ENCODE peak calls at places on chromosomes 3 and 15, in seven cellular contexts. One of them, this sample, is unnamed.

GRCh38 chr3:78906245-78906644 is 861.6 kb downstream of the ROBO1 start:
- DNase-seq in colonic mucosa: no peak
- DNase-seq in CD4-positive, alpha-beta T cell: no peak
- DNase-seq in brain microvascular endothelial cell: no peak
- DNase-seq in HL-60: no peak
- DNase-seq in A549: no peak
- DNase-seq in PC-3: no peak
- DNase-seq in this sample: no peak

GRCh38 chr15:47331796-47332480 is 385.4 kb upstream of the SEMA6D start:
- DNase-seq in A549: no peak
- DNase-seq in colonic mucosa: no peak
- DNase-seq in HL-60: no peak
- DNase-seq in CD4-positive, alpha-beta T cell: no peak
- DNase-seq in brain microvascular endothelial cell: no peak
- DNase-seq in PC-3: peak
- DNase-seq in this sample: no peak

GRCh38 chr3:69763458-69763857 is 24.2 kb downstream of the MITF start:
- DNase-seq in colonic mucosa: no peak
- DNase-seq in PC-3: no peak
- DNase-seq in brain microvascular endothelial cell: no peak
- DNase-seq in CD4-positive, alpha-beta T cell: no peak
- DNase-seq in HL-60: no peak
- DNase-seq in A549: no peak
- DNase-seq in this sample: no peak

GRCh38 chr3:49111347-49111746 is 6.8 kb upstream of the QARS1 start:
- DNase-seq in colonic mucosa: no peak
- DNase-seq in PC-3: no peak
- DNase-seq in A549: no peak
- DNase-seq in brain microvascular endothelial cell: no peak
- DNase-seq in CD4-positive, alpha-beta T cell: no peak
- DNase-seq in HL-60: no peak
- DNase-seq in this sample: no peak

GRCh38 chr3:48130321-48130881 is 57.8 kb downstream of the CDC25A start:
- DNase-seq in colonic mucosa: peak
- DNase-seq in PC-3: no peak
- DNase-seq in brain microvascular endothelial cell: peak
- DNase-seq in HL-60: no peak
- DNase-seq in A549: no peak
- DNase-seq in CD4-positive, alpha-beta T cell: no peak
- DNase-seq in this sample: no peak

GRCh38 chr3:121274411-121274810 is 271.4 kb downstream of the POLQ start:
- DNase-seq in HL-60: no peak
- DNase-seq in colonic mucosa: no peak
- DNase-seq in A549: no peak
- DNase-seq in CD4-positive, alpha-beta T cell: no peak
- DNase-seq in PC-3: no peak
- DNase-seq in brain microvascular endothelial cell: no peak
- DNase-seq in this sample: no peak

GRCh38 chr3:52078781-52079560 is 22.6 kb upstream of the DUSP7 start:
- DNase-seq in HL-60: no peak
- DNase-seq in A549: no peak
- DNase-seq in colonic mucosa: no peak
- DNase-seq in brain microvascular endothelial cell: no peak
- DNase-seq in PC-3: no peak
- DNase-seq in CD4-positive, alpha-beta T cell: no peak
- DNase-seq in this sample: no peak

GRCh38 chr3:127286571-127287140 is 1.2 kb downstream of the PRR20G start:
- DNase-seq in CD4-positive, alpha-beta T cell: no peak
- DNase-seq in colonic mucosa: no peak
- DNase-seq in A549: no peak
- DNase-seq in PC-3: peak
- DNase-seq in HL-60: no peak
- DNase-seq in brain microvascular endothelial cell: peak
- DNase-seq in this sample: no peak

GRCh38 chr3:108088697-108089096 is 2.1 kb downstream of the CD47 start:
- DNase-seq in PC-3: peak
- DNase-seq in A549: no peak
- DNase-seq in HL-60: no peak
- DNase-seq in brain microvascular endothelial cell: no peak
- DNase-seq in CD4-positive, alpha-beta T cell: no peak
- DNase-seq in colonic mucosa: no peak
- DNase-seq in this sample: no peak

GRCh38 chr3:32175607-32176197 is 62.8 kb upstream of the CMTM8 start:
- DNase-seq in colonic mucosa: peak
- DNase-seq in PC-3: peak
- DNase-seq in A549: peak
- DNase-seq in CD4-positive, alpha-beta T cell: peak
- DNase-seq in brain microvascular endothelial cell: peak
- DNase-seq in HL-60: peak
- DNase-seq in this sample: peak

GRCh38 chr3:123157598-123158287 is 44.0 kb upstream of the SEC22A start:
- DNase-seq in A549: no peak
- DNase-seq in brain microvascular endothelial cell: no peak
- DNase-seq in PC-3: no peak
- DNase-seq in CD4-positive, alpha-beta T cell: no peak
- DNase-seq in HL-60: no peak
- DNase-seq in colonic mucosa: peak
- DNase-seq in this sample: no peak

GRCh38 chr3:129602730-129603560 is 3.5 kb downstream of the PLXND1 start:
- DNase-seq in HL-60: no peak
- DNase-seq in colonic mucosa: no peak
- DNase-seq in brain microvascular endothelial cell: peak
- DNase-seq in A549: peak
- DNase-seq in CD4-positive, alpha-beta T cell: no peak
- DNase-seq in PC-3: peak
- DNase-seq in this sample: no peak

GRCh38 chr3:87307805-87308204 is 31.4 kb upstream of the POU1F1 start:
- DNase-seq in CD4-positive, alpha-beta T cell: no peak
- DNase-seq in brain microvascular endothelial cell: no peak
- DNase-seq in PC-3: peak
- DNase-seq in colonic mucosa: no peak
- DNase-seq in HL-60: no peak
- DNase-seq in A549: no peak
- DNase-seq in this sample: no peak

GRCh38 chr3:87435926-87436630 is 159.7 kb upstream of the POU1F1 start:
- DNase-seq in CD4-positive, alpha-beta T cell: no peak
- DNase-seq in HL-60: no peak
- DNase-seq in brain microvascular endothelial cell: no peak
- DNase-seq in PC-3: no peak
- DNase-seq in colonic mucosa: no peak
- DNase-seq in A549: no peak
- DNase-seq in this sample: no peak

GRCh38 chr3:117751691-117752090 is 1042.1 kb downstream of the TUSC7 start:
- DNase-seq in brain microvascular endothelial cell: no peak
- DNase-seq in A549: no peak
- DNase-seq in CD4-positive, alpha-beta T cell: no peak
- DNase-seq in colonic mucosa: no peak
- DNase-seq in HL-60: no peak
- DNase-seq in PC-3: no peak
- DNase-seq in this sample: no peak

GRCh38 chr15:36479200-36479896 is 100.1 kb upstream of the CDIN1 start:
- DNase-seq in CD4-positive, alpha-beta T cell: no peak
- DNase-seq in A549: peak
- DNase-seq in brain microvascular endothelial cell: no peak
- DNase-seq in colonic mucosa: no peak
- DNase-seq in PC-3: no peak
- DNase-seq in HL-60: no peak
- DNase-seq in this sample: no peak

GRCh38 chr15:43777293-43777819 is 590 bp upstream of the ELL3 start:
- DNase-seq in HL-60: peak
- DNase-seq in colonic mucosa: peak
- DNase-seq in PC-3: peak
- DNase-seq in A549: peak
- DNase-seq in brain microvascular endothelial cell: peak
- DNase-seq in CD4-positive, alpha-beta T cell: peak
- DNase-seq in this sample: peak

GRCh38 chr3:126510323-126510910 is 7.2 kb downstream of the UROC1 start:
- DNase-seq in colonic mucosa: no peak
- DNase-seq in brain microvascular endothelial cell: no peak
- DNase-seq in PC-3: no peak
- DNase-seq in HL-60: no peak
- DNase-seq in CD4-positive, alpha-beta T cell: no peak
- DNase-seq in A549: no peak
- DNase-seq in this sample: no peak

GRCh38 chr15:81280696-81281095 is 43.2 kb downstream of the STARD5 start:
- DNase-seq in PC-3: peak
- DNase-seq in colonic mucosa: no peak
- DNase-seq in HL-60: no peak
- DNase-seq in A549: no peak
- DNase-seq in CD4-positive, alpha-beta T cell: no peak
- DNase-seq in brain microvascular endothelial cell: no peak
- DNase-seq in this sample: no peak
- H3K27ac ChIP-seq in PC-3: no peak
- H3K27ac ChIP-seq in colonic mucosa: no peak
- H3K27ac ChIP-seq in HL-60: no peak
- H3K27ac ChIP-seq in A549: no peak
- H3K27ac ChIP-seq in CD4-positive, alpha-beta T cell: no peak
- H3K27ac ChIP-seq in brain microvascular endothelial cell: no peak
- H3K27ac ChIP-seq in this sample: no peak

GRCh38 chr3:155949464-155950217 is 79.2 kb downstream of the GMPS start:
- DNase-seq in PC-3: no peak
- DNase-seq in CD4-positive, alpha-beta T cell: no peak
- DNase-seq in HL-60: no peak
- DNase-seq in brain microvascular endothelial cell: no peak
- DNase-seq in colonic mucosa: no peak
- DNase-seq in A549: no peak
- DNase-seq in this sample: no peak
- H3K27ac ChIP-seq in PC-3: no peak
- H3K27ac ChIP-seq in CD4-positive, alpha-beta T cell: no peak
- H3K27ac ChIP-seq in HL-60: no peak
- H3K27ac ChIP-seq in brain microvascular endothelial cell: no peak
- H3K27ac ChIP-seq in colonic mucosa: no peak
- H3K27ac ChIP-seq in A549: no peak
- H3K27ac ChIP-seq in this sample: no peak

GRCh38 chr3:12933901-12934300 is 92.5 kb upstream of the RPL32 start:
- DNase-seq in HL-60: no peak
- DNase-seq in colonic mucosa: no peak
- DNase-seq in A549: no peak
- DNase-seq in PC-3: no peak
- DNase-seq in CD4-positive, alpha-beta T cell: no peak
- DNase-seq in brain microvascular endothelial cell: no peak
- DNase-seq in this sample: no peak
- H3K27ac ChIP-seq in HL-60: no peak
- H3K27ac ChIP-seq in colonic mucosa: no peak
- H3K27ac ChIP-seq in A549: no peak
- H3K27ac ChIP-seq in PC-3: no peak
- H3K27ac ChIP-seq in CD4-positive, alpha-beta T cell: no peak
- H3K27ac ChIP-seq in brain microvascular endothelial cell: no peak
- H3K27ac ChIP-seq in this sample: no peak

GRCh38 chr3:101240719-101241118 is 79.7 kb downstream of the IMPG2 start:
- DNase-seq in brain microvascular endothelial cell: no peak
- DNase-seq in A549: no peak
- DNase-seq in PC-3: no peak
- DNase-seq in CD4-positive, alpha-beta T cell: no peak
- DNase-seq in colonic mucosa: no peak
- DNase-seq in HL-60: no peak
- DNase-seq in this sample: no peak
- H3K27ac ChIP-seq in brain microvascular endothelial cell: no peak
- H3K27ac ChIP-seq in A549: no peak
- H3K27ac ChIP-seq in PC-3: no peak
- H3K27ac ChIP-seq in CD4-positive, alpha-beta T cell: no peak
- H3K27ac ChIP-seq in colonic mucosa: no peak
- H3K27ac ChIP-seq in HL-60: no peak
- H3K27ac ChIP-seq in this sample: no peak

DNA sequence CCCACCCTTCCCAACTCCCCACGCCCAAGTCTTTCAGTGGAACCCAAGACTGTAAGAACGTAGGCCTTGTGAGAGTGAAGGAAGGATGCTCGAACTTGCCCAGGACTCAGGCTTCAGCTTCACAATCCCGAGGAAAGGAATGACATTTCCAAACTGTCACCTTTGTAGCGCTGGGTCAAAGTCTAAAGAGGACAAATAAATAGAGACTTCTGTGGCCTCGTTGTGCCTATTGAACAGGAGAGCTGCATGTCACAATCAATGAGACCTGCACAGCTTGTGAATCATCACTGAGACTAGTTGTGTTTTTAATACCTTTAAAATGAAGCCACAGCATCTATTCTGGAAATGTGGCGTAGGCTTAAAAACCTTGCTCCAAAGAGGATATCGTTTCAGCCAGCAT is 222.8 kb upstream of the ST8SIA2 start:
- DNase-seq in colonic mucosa: no peak
- DNase-seq in brain microvascular endothelial cell: no peak
- DNase-seq in CD4-positive, alpha-beta T cell: no peak
- DNase-seq in HL-60: no peak
- DNase-seq in PC-3: no peak
- DNase-seq in A549: no peak
- DNase-seq in this sample: no peak
- H3K27ac ChIP-seq in colonic mucosa: no peak
- H3K27ac ChIP-seq in brain microvascular endothelial cell: no peak
- H3K27ac ChIP-seq in CD4-positive, alpha-beta T cell: no peak
- H3K27ac ChIP-seq in HL-60: no peak
- H3K27ac ChIP-seq in PC-3: no peak
- H3K27ac ChIP-seq in A549: no peak
- H3K27ac ChIP-seq in this sample: no peak

GRCh38 chr3:25421747-25422146 is 6.3 kb upstream of the RARB start:
- DNase-seq in colonic mucosa: no peak
- DNase-seq in brain microvascular endothelial cell: no peak
- DNase-seq in PC-3: no peak
- DNase-seq in HL-60: no peak
- DNase-seq in A549: peak
- DNase-seq in CD4-positive, alpha-beta T cell: no peak
- DNase-seq in this sample: no peak

GRCh38 chr3:25426408-25426807 is 1.7 kb upstream of the RARB start:
- DNase-seq in A549: peak
- DNase-seq in brain microvascular endothelial cell: no peak
- DNase-seq in HL-60: no peak
- DNase-seq in colonic mucosa: no peak
- DNase-seq in PC-3: no peak
- DNase-seq in CD4-positive, alpha-beta T cell: no peak
- DNase-seq in this sample: no peak

GRCh38 chr3:25423780-25424179 is 4.3 kb upstream of the RARB start:
- DNase-seq in A549: peak
- DNase-seq in PC-3: peak
- DNase-seq in brain microvascular endothelial cell: peak
- DNase-seq in colonic mucosa: no peak
- DNase-seq in HL-60: no peak
- DNase-seq in CD4-positive, alpha-beta T cell: no peak
- DNase-seq in this sample: no peak

GRCh38 chr3:25427155-25428002 is 684 bp upstream of the RARB start:
- DNase-seq in colonic mucosa: no peak
- DNase-seq in CD4-positive, alpha-beta T cell: no peak
- DNase-seq in HL-60: no peak
- DNase-seq in PC-3: no peak
- DNase-seq in brain microvascular endothelial cell: peak
- DNase-seq in A549: peak
- DNase-seq in this sample: no peak

GRCh38 chr3:25424238-25425013 is 3.6 kb upstream of the RARB start:
- DNase-seq in colonic mucosa: no peak
- DNase-seq in CD4-positive, alpha-beta T cell: no peak
- DNase-seq in brain microvascular endothelial cell: peak
- DNase-seq in PC-3: peak
- DNase-seq in A549: peak
- DNase-seq in HL-60: no peak
- DNase-seq in this sample: no peak
- H3K27ac ChIP-seq in colonic mucosa: no peak
- H3K27ac ChIP-seq in CD4-positive, alpha-beta T cell: no peak
- H3K27ac ChIP-seq in brain microvascular endothelial cell: peak
- H3K27ac ChIP-seq in PC-3: no peak
- H3K27ac ChIP-seq in A549: peak
- H3K27ac ChIP-seq in HL-60: no peak
- H3K27ac ChIP-seq in this sample: no peak

GRCh38 chr15:40259021-40259420 is 20.2 kb downstream of the PAK6 start:
- DNase-seq in HL-60: no peak
- DNase-seq in PC-3: no peak
- DNase-seq in CD4-positive, alpha-beta T cell: no peak
- DNase-seq in colonic mucosa: no peak
- DNase-seq in A549: no peak
- DNase-seq in brain microvascular endothelial cell: no peak
- DNase-seq in this sample: no peak
- H3K27ac ChIP-seq in HL-60: no peak
- H3K27ac ChIP-seq in PC-3: no peak
- H3K27ac ChIP-seq in CD4-positive, alpha-beta T cell: no peak
- H3K27ac ChIP-seq in colonic mucosa: no peak
- H3K27ac ChIP-seq in A549: no peak
- H3K27ac ChIP-seq in brain microvascular endothelial cell: no peak
- H3K27ac ChIP-seq in this sample: no peak

This sample was measured in CD8-positive, alpha-beta T cell.